ENCODE peak calls at places on chromosomes 5 and 9, in six cellular contexts. E is A549, X is HEK293T, U is IMR-90, F is HepG2, H is GM12878. V is an unnamed sample.

GRCh38 chr5:149940941-149941644 is 3.5 kb downstream of the PDE6A start:
- DNase-seq in E (no peak), H (no peak), X (no peak), F (peak; percentile 35), U (no peak), V (no peak)

GRCh38 chr9:133873006-133873780 is 118.9 kb downstream of the VAV2 start:
- DNase-seq in E (no peak), H (no peak), F (no peak), X (no peak), U (no peak), V (no peak)

GRCh38 chr9:127708952-127709587 is 2.3 kb downstream of the CFAP157 start:
- DNase-seq in E (no peak), H (no peak), U (no peak), X (no peak), F (no peak), V (no peak)

GRCh38 chr5:38373733-38374132 is 115.4 kb downstream of the EGFLAM start:
- DNase-seq in E (no peak), H (no peak), X (no peak), U (peak; percentile 6), F (no peak), V (no peak)

GRCh38 chr5:6595405-6595804 is 37.4 kb downstream of the NSUN2 start:
- DNase-seq in U (no peak), F (no peak), E (no peak), H (no peak), X (no peak), V (no peak)

GRCh38 chr9:21110708-21111576 is 30.7 kb downstream of the IFNW1 start:
- DNase-seq in E (peak; percentile 77), F (peak; percentile 61), H (peak; percentile 44), X (peak; percentile 70), U (peak; percentile 82), V (no peak)

GRCh38 chr9:132427015-132427414 is 17.0 kb downstream of the CFAP77 start:
- DNase-seq in U (no peak), F (no peak), E (no peak), H (no peak), X (no peak), V (no peak)

GRCh38 chr5:99141534-99142135 is 212.8 kb upstream of the CHD1 start:
- DNase-seq in F (no peak), E (peak; percentile 16), X (no peak), U (no peak), H (no peak), V (no peak)

GRCh38 chr5:134552301-134552700 is 26.8 kb downstream of the JADE2 start:
- DNase-seq in H (no peak), E (peak; percentile 62), U (peak; percentile 99), F (no peak), X (no peak), V (no peak)

GRCh38 chr5:59608745-59609144 is 284.8 kb downstream of the PDE4D start:
- DNase-seq in E (no peak), H (no peak), F (no peak), U (no peak), X (no peak), V (no peak)

GRCh38 chr5:103234239-103234975 is 24.2 kb upstream of the MACIR start:
- DNase-seq in F (no peak), X (no peak), E (no peak), H (no peak), U (peak; percentile 21), V (no peak)

GRCh38 chr5:172768573-172769323 is 2.2 kb downstream of the DUSP1 start:
- DNase-seq in E (peak; percentile 74), H (no peak), X (no peak), F (no peak), U (peak; percentile 72), V (no peak)

GRCh38 chr5:169426674-169427250 is 125.8 kb upstream of the SLIT3 start:
- DNase-seq in U (no peak), F (no peak), X (no peak), E (no peak), H (no peak), V (no peak)

GRCh38 chr5:107915413-107915812 is 244.7 kb upstream of the EFNA5 start:
- DNase-seq in H (no peak), F (no peak), X (no peak), U (no peak), E (no peak), V (no peak)

GRCh38 chr5:123696948-123697347 is 185.0 kb downstream of the CSNK1G3 start:
- DNase-seq in F (no peak), X (no peak), H (no peak), U (peak; percentile 7), E (peak; percentile 20), V (no peak)

GRCh38 chr5:42995152-42995751 is 44.9 kb downstream of the ANXA2R start:
- DNase-seq in U (peak; percentile 38), X (no peak), H (no peak), F (no peak), E (no peak), V (no peak)

GRCh38 chr5:143964919-143965318 is 153.0 kb downstream of the HMHB1 start:
- DNase-seq in X (no peak), E (peak; percentile 65), F (no peak), H (no peak), U (peak; percentile 66), V (no peak)

GRCh38 chr5:151081426-151082273 is 816 bp upstream of the TNIP1 start:
- DNase-seq in F (peak; percentile 65), U (peak; percentile 72), E (no peak), H (no peak), X (no peak), V (no peak)
- TF ChIP-seq BHLHE40 in F (no peak), U (no peak), E (no peak), H (no peak), X (no peak), V (no peak)

GRCh38 chr5:181159286-181160143 is 12.1 kb downstream of the OR2V2 start:
- DNase-seq in X (peak; percentile 88), H (no peak), F (peak; percentile 67), E (peak; percentile 87), U (peak; percentile 60), V (peak; percentile 84)
- TF ChIP-seq BHLHE40 in X (no peak), H (peak; percentile 45), F (no peak), E (no peak), U (no peak), V (peak; percentile 66)

DNA sequence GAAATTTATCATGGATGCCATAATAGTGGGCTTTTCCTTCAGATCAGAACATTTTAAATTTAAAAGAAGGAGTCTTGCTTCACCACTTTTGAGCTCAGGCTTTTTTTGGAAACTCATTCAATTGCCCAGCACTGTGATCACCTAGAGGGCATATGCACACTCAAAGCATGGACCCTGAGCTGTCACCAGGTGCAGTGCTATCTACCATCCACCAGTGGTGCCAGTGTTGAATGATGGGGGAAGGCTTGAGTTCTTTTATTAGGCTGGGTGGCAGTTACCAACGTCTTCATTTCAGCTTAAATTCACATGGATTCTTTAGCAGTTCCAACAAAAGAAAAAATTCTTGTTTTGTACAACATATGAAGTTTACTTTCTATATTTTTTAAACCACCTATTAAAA is 164.1 kb downstream of the CFAP90 start:
- DNase-seq in E (no peak), U (no peak), H (no peak), X (no peak), F (no peak), V (no peak)
- TF ChIP-seq BHLHE40 in E (no peak), U (no peak), H (no peak), X (no peak), F (no peak), V (no peak)

DNA sequence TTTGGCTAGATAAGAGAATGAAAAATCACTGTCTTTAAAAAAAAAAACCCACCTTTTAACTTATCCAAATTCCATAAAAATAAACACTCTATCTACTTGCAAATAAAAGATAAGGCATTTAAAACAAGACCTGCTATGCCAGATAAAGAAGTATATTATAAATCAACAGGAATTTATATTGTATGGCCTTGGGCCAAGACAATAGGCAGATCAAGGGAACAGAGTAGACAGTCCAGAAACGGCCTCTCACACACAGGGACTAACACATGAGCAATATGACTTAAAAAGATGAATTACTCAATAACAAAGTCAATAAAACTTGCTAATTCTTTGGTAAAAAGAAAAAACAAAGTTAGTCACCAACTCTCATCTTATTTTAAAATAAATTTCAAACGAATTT is 34.7 kb upstream of the ICE1 start:
- DNase-seq in U (no peak), F (no peak), X (no peak), H (no peak), E (no peak), V (no peak)
- TF ChIP-seq BHLHE40 in U (no peak), F (no peak), X (no peak), H (no peak), E (no peak), V (no peak)

V was measured in K562.